ENCODE peak calls at places on chromosomes 12 and 14, in four cellular contexts. S is H4; X is stimulated activated CD4-positive, alpha-beta T cell treated with anti-CD3 and anti-CD28 coated beads, Interleukin-4, amount 100 ng/mL, for 48 hours; L is HTR-8/SVneo. K is an unnamed sample.

GRCh38 chr12:86158956-86159355 is 97.2 kb downstream of the MGAT4C start:
- DNase-seq in S (no peak), X (no peak), L (no peak), K (no peak)

GRCh38 chr12:53985900-53986685 is 1.1 kb downstream of the HOXC10 start:
- DNase-seq in S (peak), X (no peak), L (no peak), K (no peak)

GRCh38 chr14:90567991-90568390 is 171.2 kb downstream of the CALM1 start:
- DNase-seq in S (no peak), X (no peak), L (no peak), K (no peak)

GRCh38 chr14:68576496-68577244 is 216.2 kb downstream of the ZFP36L1 start:
- DNase-seq in S (peak), X (no peak), L (peak), K (no peak)

GRCh38 chr12:55043542-55043941 is 23.8 kb downstream of the NEUROD4 start:
- DNase-seq in S (no peak), X (no peak), L (no peak), K (no peak)

GRCh38 chr12:110046451-110047187 is 1.7 kb downstream of the C12orf76 start:
- DNase-seq in S (no peak), X (no peak), L (no peak), K (no peak)

GRCh38 chr12:121996945-121997612 is 24.6 kb upstream of the BCL7A start:
- DNase-seq in S (no peak), X (no peak), L (no peak), K (no peak)

GRCh38 chr12:34400423-34400881 is 378.2 kb downstream of the ALG10 start:
- DNase-seq in S (peak), X (no peak), L (no peak), K (no peak)

GRCh38 chr12:57717131-57717530 is 21.4 kb downstream of the AGAP2 start:
- DNase-seq in S (no peak), X (no peak), L (no peak), K (no peak)

GRCh38 chr12:88255224-88255623 is 113.1 kb downstream of the TMTC3 start:
- DNase-seq in S (no peak), X (no peak), L (no peak), K (no peak)

GRCh38 chr12:112881602-112882001 is 25.2 kb upstream of the OAS1 start:
- DNase-seq in S (no peak), X (no peak), L (no peak), K (no peak)

GRCh38 chr12:118625050-118625675 is 248.8 kb downstream of the SUDS3 start:
- DNase-seq in S (no peak), X (no peak), L (no peak), K (no peak)

GRCh38 chr12:98751580-98752115 is 106.6 kb downstream of the APAF1 start:
- DNase-seq in S (no peak), X (no peak), L (no peak), K (no peak)

GRCh38 chr12:1916396-1917171 is 1.9 kb downstream of the CACNA2D4 start:
- DNase-seq in S (peak), X (no peak), L (no peak), K (peak)

K was measured in lung microvascular endothelial cell.